ENCODE peak calls at places on chromosome 1, in six cellular contexts. T is sigmoid colon, R is adrenal gland, M is GM12891, K is erythroblast, G is K562. U is an unnamed sample.

GRCh38 chr1:170010443-170010842 is 64.1 kb downstream of the KIFAP3 start:
- DNase-seq in T (no peak), R (no peak), M (no peak), K (peak; percentile 44), G (peak; percentile 9), U (peak; percentile 15)

GRCh38 chr1:101025283-101025679 is 303 bp downstream of the DPH5 start:
- DNase-seq in T (no peak), R (no peak), M (no peak), K (no peak), G (peak; percentile 16), U (peak; percentile 31)

GRCh38 chr1:8121261-8122159 is 95.4 kb upstream of the ERRFI1 start:
- DNase-seq in T (peak; percentile 95), R (peak; percentile 94), M (no peak), K (no peak), G (peak; percentile 38), U (peak; percentile 84)

GRCh38 chr1:119008483-119009299 is 20.5 kb upstream of the TBX15 start:
- DNase-seq in T (no peak), R (peak; percentile 26), M (no peak), K (peak; percentile 48), G (peak; percentile 39), U (peak; percentile 48)

GRCh38 chr1:201538618-201539551 is at the start of gene NAV1:
- DNase-seq in T (peak; percentile 92), R (peak; percentile 51), M (no peak), K (no peak), G (peak; percentile 58), U (peak; percentile 59)

GRCh38 chr1:67831850-67832513 is 1.3 kb downstream of the GNG12 start:
- DNase-seq in T (peak; percentile 85), R (peak; percentile 64), M (no peak), K (no peak), G (peak; percentile 40), U (peak; percentile 61)

GRCh38 chr1:57549280-57549679 is 125.4 kb upstream of the DAB1 start:
- DNase-seq in T (no peak), R (no peak), M (no peak), K (no peak), G (no peak), U (no peak)

GRCh38 chr1:101150676-101151075 is 86.1 kb upstream of the S1PR1 start:
- DNase-seq in T (no peak), R (no peak), M (no peak), K (no peak), G (no peak), U (no peak)

GRCh38 chr1:167594827-167595226 is 35.2 kb upstream of the RCSD1 start:
- DNase-seq in T (no peak), R (no peak), M (no peak), K (no peak), G (no peak), U (no peak)

GRCh38 chr1:49728377-49728776 is 295.4 kb downstream of the AGBL4 start:
- DNase-seq in T (no peak), R (no peak), M (no peak), K (no peak), G (no peak), U (no peak)

GRCh38 chr1:195608883-195609282 is 999.4 kb downstream of the KCNT2 start:
- DNase-seq in T (no peak), R (no peak), M (no peak), K (no peak), G (no peak), U (no peak)

GRCh38 chr1:161791889-161792655 is 26.0 kb downstream of the ATF6 start:
- DNase-seq in T (no peak), R (no peak), M (no peak), K (no peak), G (no peak), U (no peak)

GRCh38 chr1:42777860-42778259 is 6.9 kb upstream of the TMEM269 start:
- DNase-seq in T (no peak), R (no peak), M (no peak), K (peak; percentile 68), G (peak; percentile 76), U (no peak)

GRCh38 chr1:205127646-205128045 is 5.9 kb upstream of the RBBP5 start:
- DNase-seq in T (no peak), R (no peak), M (no peak), K (no peak), G (no peak), U (no peak)

GRCh38 chr1:205122489-205122882 is 708 bp upstream of the RBBP5 start:
- DNase-seq in T (no peak), R (no peak), M (no peak), K (no peak), G (no peak), U (no peak)

GRCh38 chr1:205118810-205119209 is 3.0 kb downstream of the RBBP5 start:
- DNase-seq in T (no peak), R (no peak), M (no peak), K (peak; percentile 30), G (no peak), U (no peak)

GRCh38 chr1:205124726-205125125 is 2.9 kb upstream of the RBBP5 start:
- DNase-seq in T (no peak), R (no peak), M (no peak), K (no peak), G (no peak), U (no peak)

GRCh38 chr1:205121660-205122488 is at the start of gene RBBP5:
- DNase-seq in T (peak; percentile 97), R (peak; percentile 97), M (peak; percentile 69), K (peak; percentile 99), G (peak; percentile 93), U (peak; percentile 97)
- TF ChIP-seq POLR2A in T (peak; percentile 69), R (peak; percentile 52), M (peak; percentile 98), K (peak; percentile 93), G (peak; percentile 99), U (peak; percentile 93)

GRCh38 chr1:92994105-92994712 is 32.9 kb upstream of the DIPK1A start:
- DNase-seq in T (peak; percentile 89), R (peak; percentile 82), M (no peak), K (peak; percentile 79), G (peak; percentile 70), U (peak; percentile 85)
- TF ChIP-seq POLR2A in T (no peak), R (no peak), M (no peak), K (no peak), G (no peak), U (no peak)

DNA sequence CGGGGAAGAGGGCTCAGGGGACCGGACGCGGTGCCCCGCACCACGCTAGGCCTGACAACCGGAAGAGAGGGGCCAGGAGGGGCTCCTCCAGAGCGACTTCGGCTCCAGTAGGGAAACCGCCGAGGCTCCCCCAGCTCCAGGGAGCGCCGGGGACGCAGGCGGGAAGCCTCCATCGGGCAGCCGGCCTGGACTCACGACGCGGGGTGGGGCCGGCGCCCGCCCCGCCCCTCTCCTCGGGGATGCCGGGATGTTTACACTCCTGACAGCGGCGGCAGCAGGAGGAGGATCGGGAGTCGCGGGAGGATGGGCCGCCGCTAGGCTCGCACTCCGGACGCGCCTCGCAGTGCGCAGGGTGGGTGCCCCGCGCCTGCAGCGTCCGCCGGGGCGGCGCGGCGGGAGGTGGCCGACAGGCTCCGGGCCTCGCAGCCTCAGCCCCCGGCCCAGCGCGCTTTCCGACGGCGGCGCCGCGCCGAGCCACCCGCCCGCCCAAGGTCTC is at the start of gene NEK7:
- DNase-seq in T (peak; percentile 89), R (peak; percentile 80), M (peak; percentile 36), K (peak; percentile 77), G (peak; percentile 89), U (peak; percentile 87)
- TF ChIP-seq POLR2A in T (no peak), R (peak; percentile 86), M (peak; percentile 45), K (peak; percentile 82), G (peak; percentile 75), U (peak; percentile 59)

GRCh38 chr1:186985889-186986491 is 157.2 kb downstream of the PLA2G4A start:
- DNase-seq in T (no peak), R (no peak), M (peak; percentile 10), K (peak; percentile 60), G (peak; percentile 30), U (no peak)
- TF ChIP-seq POLR2A in T (no peak), R (no peak), M (no peak), K (no peak), G (no peak), U (no peak)

DNA sequence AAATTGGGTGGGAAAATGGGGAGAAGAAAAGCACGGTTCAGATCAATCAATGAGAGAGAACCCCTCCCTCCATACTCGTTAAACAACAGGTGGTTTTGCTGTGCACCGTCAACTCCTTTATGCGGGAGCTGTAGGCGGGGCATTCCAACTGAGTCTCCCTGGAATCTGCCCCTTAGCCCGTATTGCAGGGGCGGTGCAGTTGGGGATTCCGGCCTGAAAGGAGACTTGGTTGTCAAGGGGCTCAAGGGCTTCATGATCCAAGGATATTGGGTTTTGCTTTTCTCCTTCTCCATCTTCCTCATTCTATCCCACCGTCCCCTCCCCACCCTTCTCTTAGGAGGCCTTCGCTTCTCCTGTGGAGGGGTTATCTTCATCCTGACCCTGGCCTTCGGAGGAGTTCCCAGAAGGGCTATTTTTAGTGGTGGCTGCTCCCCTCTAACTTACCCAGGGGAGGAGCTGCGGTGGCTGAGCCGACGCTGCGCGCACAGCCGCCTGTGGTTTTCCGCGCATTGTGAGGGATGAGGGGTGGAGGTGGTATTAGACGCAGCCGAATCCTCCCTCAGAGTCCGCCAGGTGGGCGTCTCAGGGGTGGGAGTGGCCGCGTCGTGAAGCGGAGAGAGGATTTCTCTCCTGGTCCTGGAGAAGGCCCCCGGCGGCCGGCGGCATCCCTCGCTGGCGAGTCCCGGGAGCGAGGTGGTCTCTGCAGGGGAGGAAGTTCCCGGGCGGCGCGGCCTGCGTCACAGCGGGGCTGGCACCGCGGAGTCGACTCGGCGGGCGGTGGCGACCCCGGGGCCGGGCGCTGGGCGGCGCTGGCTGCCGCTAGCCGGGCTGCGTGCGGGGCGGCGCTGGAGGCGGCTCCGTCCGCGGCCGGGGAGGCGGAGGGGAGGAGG is 462 bp upstream of the LRRC8C start:
- DNase-seq in T (peak; percentile 86), R (peak; percentile 81), M (peak; percentile 66), K (peak; percentile 86), G (peak; percentile 79), U (peak; percentile 75)
- TF ChIP-seq POLR2A in T (no peak), R (no peak), M (no peak), K (no peak), G (no peak), U (peak; percentile 61)

DNA sequence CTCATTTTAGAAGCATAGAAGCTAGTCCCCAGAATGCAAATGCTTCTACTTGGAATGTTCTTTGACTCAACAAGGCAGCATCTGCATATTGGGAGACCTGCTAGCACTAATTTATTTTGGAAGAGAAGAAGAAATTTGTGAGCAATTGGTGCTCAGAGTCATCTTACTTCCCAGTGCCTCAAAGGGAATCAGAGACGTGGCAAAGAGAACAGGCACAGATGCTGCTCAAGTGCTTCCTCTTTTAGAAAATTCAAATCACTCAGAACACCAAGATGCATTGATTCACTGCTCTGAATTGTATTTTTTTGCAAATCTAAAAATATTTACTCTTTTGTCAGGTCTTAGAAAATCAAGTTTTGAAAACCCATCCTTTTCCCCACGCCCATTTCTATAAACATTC is 255.8 kb downstream of the BRINP2 start:
- DNase-seq in T (no peak), R (no peak), M (no peak), K (no peak), G (no peak), U (no peak)
- TF ChIP-seq POLR2A in T (no peak), R (no peak), M (no peak), K (no peak), G (no peak), U (no peak)

GRCh38 chr1:226665505-226666163 is 73.4 kb downstream of the ITPKB start:
- DNase-seq in T (no peak), R (no peak), M (no peak), K (no peak), G (no peak), U (no peak)
- TF ChIP-seq POLR2A in T (no peak), R (no peak), M (no peak), K (no peak), G (no peak), U (no peak)